ENCODE peak calls at places on chromosomes 7 and 10, in four cellular contexts. P is germinal center, D is amniotic stem cell, T is PC-9. V is an unnamed sample.

GRCh38 chr7:132117181-132117580 is 459.1 kb downstream of the PLXNA4 start:
- DNase-seq in P (no peak), D (peak; percentile 20), T (peak; percentile 84), V (no peak)

GRCh38 chr7:73718438-73718881 is 1.0 kb downstream of the STX1A start:
- DNase-seq in D (no peak), P (no peak), T (no peak), V (no peak)

GRCh38 chr7:27165655-27166474 is 528 bp upstream of the HOXA9 start:
- DNase-seq in T (no peak), P (no peak), D (no peak), V (no peak)

GRCh38 chr10:3195706-3196105 is 23.1 kb upstream of the PITRM1 start:
- DNase-seq in P (no peak), D (no peak), T (no peak), V (no peak)

GRCh38 chr10:112520864-112521263 is 73.8 kb downstream of the VTI1A start:
- DNase-seq in P (no peak), D (no peak), T (no peak), V (no peak)

GRCh38 chr7:20283997-20284396 is 46.7 kb upstream of the ITGB8 start:
- DNase-seq in T (no peak), D (no peak), P (no peak), V (no peak)

GRCh38 chr10:3887885-3888476 is 103.0 kb upstream of the KLF6 start:
- DNase-seq in T (peak; percentile 89), D (peak; percentile 90), P (no peak), V (peak; percentile 53)

GRCh38 chr7:106462365-106462859 is 177.6 kb upstream of the NAMPT start:
- DNase-seq in D (peak; percentile 26), P (peak; percentile 37), T (peak; percentile 50), V (peak; percentile 15)

GRCh38 chr10:69142983-69143382 is 19.0 kb downstream of the VPS26A start:
- DNase-seq in P (no peak), D (no peak), T (no peak), V (no peak)

GRCh38 chr10:30433286-30433778 is 652 bp upstream of the MAP3K8 start:
- DNase-seq in P (no peak), D (peak; percentile 29), T (peak; percentile 71), V (no peak)

GRCh38 chr10:103968441-103969391 is 1.8 kb downstream of the SLK start:
- DNase-seq in P (no peak), D (no peak), T (no peak), V (no peak)

GRCh38 chr7:28330384-28331070 is 81.8 kb upstream of the CREB5 start:
- DNase-seq in D (no peak), P (no peak), T (no peak), V (no peak)

GRCh38 chr7:46317256-46317655 is 396.2 kb upstream of the IGFBP3 start:
- DNase-seq in D (peak; percentile 29), P (no peak), T (no peak), V (no peak)

GRCh38 chr10:128281343-128281742 is 155.1 kb upstream of the MKI67 start:
- DNase-seq in P (no peak), D (no peak), T (no peak), V (no peak)

GRCh38 chr7:129835436-129836020 is 117.2 kb downstream of the UBE2H start:
- DNase-seq in D (no peak), P (no peak), T (no peak), V (no peak)

GRCh38 chr7:158507917-158508316 is 79.7 kb downstream of the PTPRN2 start:
- DNase-seq in D (no peak), P (no peak), T (no peak), V (no peak)

GRCh38 chr7:36091571-36092176 is 61.4 kb upstream of the EEPD1 start:
- DNase-seq in P (no peak), D (no peak), T (no peak), V (no peak)

GRCh38 chr7:26726051-26726450 is 138.3 kb downstream of the SKAP2 start:
- DNase-seq in T (no peak), P (no peak), D (no peak), V (no peak)

GRCh38 chr10:131779661-131780394 is 121.0 kb upstream of the PPP2R2D start:
- DNase-seq in P (no peak), T (no peak), D (no peak), V (no peak)

GRCh38 chr7:101728888-101729883 is 88.2 kb upstream of the CUX1 start:
- DNase-seq in P (no peak), D (no peak), T (peak; percentile 99), V (no peak)

GRCh38 chr10:38038107-38038931 is 27.8 kb downstream of the ZNF33A start:
- DNase-seq in D (no peak), P (peak; percentile 22), T (no peak), V (peak; percentile 48)

GRCh38 chr10:96417432-96417831 is 58.6 kb upstream of the OPALIN start:
- DNase-seq in P (no peak), D (no peak), T (no peak), V (no peak)

GRCh38 chr7:54796150-54796549 is 37.1 kb upstream of the SEC61G start:
- DNase-seq in D (no peak), P (no peak), T (no peak), V (no peak)

GRCh38 chr7:32290015-32290414 is 200.2 kb downstream of the LSM5 start:
- DNase-seq in D (no peak), T (no peak), P (no peak), V (no peak)